ENCODE peak calls at places on chromosomes 6 and 20, in four cellular contexts. One of them, this sample, is unnamed. For H3K4me1, the result is how much of the 10 kb centered on the place peaks cover.

GRCh38 chr6:39876111-39876510 is 58.2 kb downstream of the MOCS1 start:
- DNase-seq in GM12878: no peak
- DNase-seq in IMR-90: peak
- DNase-seq in K562: no peak
- DNase-seq in this sample: no peak

GRCh38 chr6:7769702-7770101 is 43.8 kb downstream of the BMP6 start:
- DNase-seq in GM12878: no peak
- DNase-seq in IMR-90: peak
- DNase-seq in K562: no peak
- DNase-seq in this sample: peak

GRCh38 chr6:169131356-169131755 is 122.3 kb downstream of the THBS2 start:
- DNase-seq in GM12878: no peak
- DNase-seq in IMR-90: no peak
- DNase-seq in K562: no peak
- DNase-seq in this sample: no peak

GRCh38 chr20:62887147-62887859 is 25.7 kb upstream of the TCFL5 start:
- DNase-seq in GM12878: no peak
- DNase-seq in IMR-90: peak
- DNase-seq in K562: no peak
- DNase-seq in this sample: peak

GRCh38 chr6:136600818-136601217 is 50.6 kb upstream of the MAP7 start:
- DNase-seq in GM12878: no peak
- DNase-seq in IMR-90: peak
- DNase-seq in K562: no peak
- DNase-seq in this sample: peak

GRCh38 chr6:109867970-109868358 is 110.1 kb upstream of the GPR6 start:
- DNase-seq in GM12878: no peak
- DNase-seq in IMR-90: no peak
- DNase-seq in K562: no peak
- DNase-seq in this sample: no peak

GRCh38 chr6:79733388-79733787 is 102.3 kb downstream of the SH3BGRL2 start:
- DNase-seq in GM12878: no peak
- DNase-seq in IMR-90: no peak
- DNase-seq in K562: no peak
- DNase-seq in this sample: no peak

GRCh38 chr6:2448826-2449571 is 203.6 kb upstream of the GMDS start:
- DNase-seq in GM12878: no peak
- DNase-seq in IMR-90: peak
- DNase-seq in K562: peak
- DNase-seq in this sample: peak

GRCh38 chr6:32114853-32115252 is 5.7 kb upstream of the TNXB start:
- DNase-seq in GM12878: no peak
- DNase-seq in IMR-90: peak
- DNase-seq in K562: no peak
- DNase-seq in this sample: no peak

GRCh38 chr6:147299035-147299434 is 94.8 kb downstream of the STXBP5 start:
- DNase-seq in GM12878: no peak
- DNase-seq in IMR-90: no peak
- DNase-seq in K562: no peak
- DNase-seq in this sample: no peak

GRCh38 chr6:144898741-144899140 is 613.6 kb downstream of the UTRN start:
- DNase-seq in GM12878: no peak
- DNase-seq in IMR-90: no peak
- DNase-seq in K562: no peak
- DNase-seq in this sample: no peak

GRCh38 chr20:47993817-47994216 is 208.5 kb upstream of the SULF2 start:
- DNase-seq in GM12878: no peak
- DNase-seq in IMR-90: no peak
- DNase-seq in K562: no peak
- DNase-seq in this sample: no peak

GRCh38 chr6:41784581-41785171 is 2.8 kb upstream of the TOMM6 start:
- DNase-seq in GM12878: no peak
- DNase-seq in IMR-90: no peak
- DNase-seq in K562: no peak
- DNase-seq in this sample: no peak

GRCh38 chr6:41785689-41786450 is 1.6 kb upstream of the TOMM6 start:
- DNase-seq in GM12878: no peak
- DNase-seq in IMR-90: no peak
- DNase-seq in K562: no peak
- DNase-seq in this sample: no peak

GRCh38 chr6:41783106-41783780 is 2.7 kb downstream of the PRICKLE4 start:
- DNase-seq in GM12878: no peak
- DNase-seq in IMR-90: no peak
- DNase-seq in K562: no peak
- DNase-seq in this sample: no peak

GRCh38 chr6:41786451-41787218 is 859 bp upstream of the TOMM6 start:
- DNase-seq in GM12878: no peak
- DNase-seq in IMR-90: peak
- DNase-seq in K562: peak
- DNase-seq in this sample: peak

DNA sequence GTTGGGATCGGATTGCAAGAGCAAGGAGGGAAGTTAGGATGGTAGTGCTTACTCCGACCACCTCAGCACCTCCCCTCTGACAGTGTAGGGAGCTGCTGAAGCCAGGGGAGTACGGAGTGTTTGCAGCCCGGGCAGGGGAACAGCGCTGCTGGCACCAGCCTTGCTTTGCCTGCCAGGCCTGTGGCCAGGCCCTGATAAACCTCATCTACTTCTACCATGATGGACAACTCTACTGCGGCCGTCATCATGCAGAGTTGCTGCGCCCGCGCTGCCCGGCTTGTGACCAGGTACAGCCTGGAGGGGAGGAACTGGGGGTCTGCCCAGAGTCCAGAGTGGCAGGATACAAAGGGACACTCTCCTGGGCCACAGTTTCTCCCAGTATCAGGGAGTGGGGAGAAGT is 2.2 kb upstream of the TOMM6 start:
- DNase-seq in GM12878: no peak
- DNase-seq in IMR-90: no peak
- DNase-seq in K562: no peak
- DNase-seq in this sample: no peak
- H3K4me1 ChIP-seq in GM12878: under half
- H3K4me1 ChIP-seq in IMR-90: under half
- H3K4me1 ChIP-seq in K562: under half
- H3K4me1 ChIP-seq in this sample: under half

GRCh38 chr6:72748759-72749158 is 126.9 kb downstream of the KCNQ5 start:
- DNase-seq in GM12878: no peak
- DNase-seq in IMR-90: peak
- DNase-seq in K562: no peak
- DNase-seq in this sample: no peak
- TF ChIP-seq FOS in GM12878: no peak
- TF ChIP-seq FOS in IMR-90: no peak
- TF ChIP-seq FOS in K562: no peak
- TF ChIP-seq FOS in this sample: no peak

GRCh38 chr6:47234258-47234933 is 75.3 kb downstream of the TNFRSF21 start:
- DNase-seq in GM12878: no peak
- DNase-seq in IMR-90: no peak
- DNase-seq in K562: no peak
- DNase-seq in this sample: no peak
- H3K4me1 ChIP-seq in GM12878: under half
- H3K4me1 ChIP-seq in IMR-90: under half
- H3K4me1 ChIP-seq in K562: under half
- H3K4me1 ChIP-seq in this sample: under half

DNA sequence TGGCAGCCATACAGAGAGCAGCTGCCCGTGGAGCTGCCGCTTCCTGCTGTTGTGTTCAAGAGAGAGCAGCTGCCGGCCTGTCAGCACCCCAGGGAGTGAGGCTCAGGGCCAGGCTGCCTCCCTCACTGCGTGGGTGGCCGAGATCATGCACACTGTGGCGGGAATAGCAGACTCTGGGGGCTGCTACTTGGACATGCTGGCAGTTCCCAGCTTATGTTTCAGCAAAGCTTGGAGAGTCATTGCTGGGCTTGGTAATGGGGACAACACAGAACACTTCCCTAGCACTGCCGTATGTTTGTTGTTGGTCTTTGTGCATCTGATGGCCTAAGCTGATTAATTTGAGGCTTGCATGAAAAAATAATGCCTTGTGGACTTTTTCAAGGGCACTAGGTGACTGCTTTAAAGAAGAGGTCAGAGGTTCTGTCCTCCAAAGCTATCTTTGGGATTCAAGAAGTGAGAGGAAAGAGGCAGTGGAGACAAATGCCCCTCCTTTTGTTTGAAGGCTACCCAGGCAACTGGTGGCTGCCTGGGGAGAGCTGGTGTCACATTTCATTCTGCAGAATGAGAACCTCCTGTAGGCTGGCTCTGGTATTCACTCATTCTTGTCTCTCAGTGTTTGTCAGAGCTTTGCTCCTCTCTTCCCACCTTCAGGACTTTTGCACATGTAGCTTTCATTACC is 18.8 kb downstream of the MRAP2 start:
- DNase-seq in GM12878: no peak
- DNase-seq in IMR-90: peak
- DNase-seq in K562: peak
- DNase-seq in this sample: peak
- TF ChIP-seq FOS in GM12878: no peak
- TF ChIP-seq FOS in IMR-90: no peak
- TF ChIP-seq FOS in K562: no peak
- TF ChIP-seq FOS in this sample: no peak

GRCh38 chr20:41078329-41078728 is 49.7 kb downstream of the TOP1 start:
- DNase-seq in GM12878: peak
- DNase-seq in IMR-90: peak
- DNase-seq in K562: no peak
- DNase-seq in this sample: peak

GRCh38 chr20:41072919-41073318 is 44.3 kb downstream of the TOP1 start:
- DNase-seq in GM12878: no peak
- DNase-seq in IMR-90: no peak
- DNase-seq in K562: peak
- DNase-seq in this sample: peak

GRCh38 chr20:41074441-41074840 is 45.8 kb downstream of the TOP1 start:
- DNase-seq in GM12878: no peak
- DNase-seq in IMR-90: no peak
- DNase-seq in K562: no peak
- DNase-seq in this sample: no peak

GRCh38 chr20:41079066-41079465 is 50.4 kb downstream of the TOP1 start:
- DNase-seq in GM12878: no peak
- DNase-seq in IMR-90: no peak
- DNase-seq in K562: no peak
- DNase-seq in this sample: no peak

DNA sequence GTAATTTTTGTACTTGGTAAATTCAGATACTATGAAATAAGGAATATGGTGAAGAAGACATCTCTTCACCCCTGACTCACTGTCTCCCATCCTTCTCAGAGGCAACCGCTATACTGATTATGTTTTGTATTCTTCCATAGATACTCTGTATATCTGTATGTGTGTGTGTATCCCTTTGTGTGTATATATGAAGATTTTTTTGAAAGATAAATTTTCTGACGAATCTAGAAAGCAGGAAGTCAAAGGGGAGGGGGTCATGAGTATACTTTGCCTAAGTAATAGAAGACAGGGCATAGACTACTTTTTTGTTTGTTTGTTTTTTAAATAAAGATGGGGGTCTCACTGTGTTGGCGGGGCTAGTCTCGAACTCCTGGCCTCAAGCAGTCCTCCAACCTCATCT is 48.2 kb downstream of the TOP1 start:
- DNase-seq in GM12878: no peak
- DNase-seq in IMR-90: no peak
- DNase-seq in K562: no peak
- DNase-seq in this sample: no peak
- H3K4me1 ChIP-seq in GM12878: under half
- H3K4me1 ChIP-seq in IMR-90: under half
- H3K4me1 ChIP-seq in K562: under half
- H3K4me1 ChIP-seq in this sample: half or more

DNA sequence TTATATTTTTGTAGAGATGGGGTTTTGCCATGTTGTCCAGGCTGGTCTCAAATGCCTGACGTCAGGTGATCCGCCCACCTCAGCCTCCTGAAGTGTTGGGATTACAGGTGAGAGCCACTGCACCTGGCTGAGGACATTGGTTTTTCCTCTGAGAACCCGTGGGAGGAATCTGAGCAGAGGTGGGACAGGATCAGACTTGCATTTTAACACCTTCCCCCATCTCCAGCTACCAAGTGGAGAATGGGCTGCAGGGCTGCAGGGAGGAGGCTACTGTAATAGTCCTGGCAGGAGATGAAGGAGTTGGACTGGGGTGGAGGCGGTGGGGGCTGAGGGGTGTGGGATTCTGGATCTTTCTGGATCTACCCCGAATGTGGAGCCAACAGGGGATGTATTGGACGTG is 24.5 kb downstream of the FAM110A start:
- DNase-seq in GM12878: no peak
- DNase-seq in IMR-90: no peak
- DNase-seq in K562: no peak
- DNase-seq in this sample: no peak
- TF ChIP-seq FOS in GM12878: no peak
- TF ChIP-seq FOS in IMR-90: no peak
- TF ChIP-seq FOS in K562: no peak
- TF ChIP-seq FOS in this sample: no peak

DNA sequence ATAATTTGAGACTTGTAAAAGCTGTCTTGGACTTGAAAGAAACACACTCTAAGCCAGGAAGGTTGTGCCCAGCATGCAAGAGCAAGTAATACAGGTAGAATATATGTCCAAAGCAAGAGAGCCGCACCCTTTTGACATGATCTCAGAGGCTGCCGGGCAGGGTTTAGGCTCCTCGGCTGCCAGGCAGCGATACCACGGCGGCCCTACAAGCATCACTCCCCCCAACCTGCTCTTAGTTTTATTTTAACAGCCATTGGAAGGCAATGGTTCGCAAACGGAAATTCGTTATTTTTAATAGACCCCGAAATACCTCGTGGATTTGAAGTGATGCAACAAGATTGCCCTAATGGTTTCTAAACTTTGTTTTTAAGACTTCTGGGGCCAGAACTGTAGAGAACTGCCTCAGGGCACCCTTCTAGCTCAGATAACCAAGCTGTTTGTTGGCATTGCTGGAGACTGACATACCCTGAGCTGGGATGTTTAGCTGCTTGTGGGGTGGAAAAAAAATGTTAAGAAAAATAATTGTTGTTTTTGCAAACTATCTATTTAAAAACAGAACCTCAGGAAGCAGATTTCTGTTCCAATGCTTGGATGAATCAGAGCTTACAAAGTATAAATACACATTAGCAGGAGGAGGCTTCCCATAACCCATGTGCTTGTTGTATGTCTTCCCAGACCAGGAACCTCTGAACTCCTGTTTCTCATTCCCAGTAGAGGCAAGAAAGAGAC is 39.0 kb downstream of the JAG1 start:
- DNase-seq in GM12878: no peak
- DNase-seq in IMR-90: peak
- DNase-seq in K562: no peak
- DNase-seq in this sample: peak
- H3K4me1 ChIP-seq in GM12878: under half
- H3K4me1 ChIP-seq in IMR-90: under half
- H3K4me1 ChIP-seq in K562: under half
- H3K4me1 ChIP-seq in this sample: under half

GRCh38 chr6:52361347-52361944 is 505 bp upstream of the PAQR8 start:
- DNase-seq in GM12878: no peak
- DNase-seq in IMR-90: peak
- DNase-seq in K562: peak
- DNase-seq in this sample: no peak
- TF ChIP-seq FOS in GM12878: no peak
- TF ChIP-seq FOS in IMR-90: no peak
- TF ChIP-seq FOS in K562: no peak
- TF ChIP-seq FOS in this sample: no peak